ENCODE peak calls at places on chromosomes 1 and 21, in eight cellular contexts. One of them, this sample, is unnamed.

GRCh38 chr1:31308036-31308435 is 11.2 kb downstream of the ZCCHC17 start:
- DNase-seq in RWPE2: no peak
- DNase-seq in sigmoid colon: no peak
- DNase-seq in lower lobe of right lung: no peak
- DNase-seq in lower leg skin: no peak
- DNase-seq in WTC11: no peak
- DNase-seq in mesothelial cell of epicardium: no peak
- DNase-seq in heart left ventricle: no peak
- DNase-seq in this sample: no peak

GRCh38 chr1:227561303-227561702 is 2.1 kb upstream of the ZNF678 start:
- DNase-seq in RWPE2: no peak
- DNase-seq in sigmoid colon: no peak
- DNase-seq in lower lobe of right lung: no peak
- DNase-seq in lower leg skin: no peak
- DNase-seq in WTC11: no peak
- DNase-seq in mesothelial cell of epicardium: no peak
- DNase-seq in heart left ventricle: no peak
- DNase-seq in this sample: no peak

GRCh38 chr1:23817633-23818032 is 7.6 kb downstream of the HMGCL start:
- DNase-seq in RWPE2: no peak
- DNase-seq in sigmoid colon: no peak
- DNase-seq in lower lobe of right lung: no peak
- DNase-seq in lower leg skin: no peak
- DNase-seq in WTC11: no peak
- DNase-seq in mesothelial cell of epicardium: no peak
- DNase-seq in heart left ventricle: no peak
- DNase-seq in this sample: no peak

GRCh38 chr1:12184008-12184681 is 17.4 kb downstream of the TNFRSF1B start:
- DNase-seq in RWPE2: no peak
- DNase-seq in sigmoid colon: peak
- DNase-seq in lower lobe of right lung: peak
- DNase-seq in lower leg skin: peak
- DNase-seq in WTC11: no peak
- DNase-seq in mesothelial cell of epicardium: no peak
- DNase-seq in heart left ventricle: peak
- DNase-seq in this sample: peak

GRCh38 chr1:85585845-85586244 is 5.3 kb downstream of the CCN1 start:
- DNase-seq in RWPE2: no peak
- DNase-seq in sigmoid colon: no peak
- DNase-seq in lower lobe of right lung: no peak
- DNase-seq in lower leg skin: no peak
- DNase-seq in WTC11: no peak
- DNase-seq in mesothelial cell of epicardium: no peak
- DNase-seq in heart left ventricle: no peak
- DNase-seq in this sample: no peak

GRCh38 chr1:204455063-204455830 is 39.4 kb downstream of the PIK3C2B start:
- DNase-seq in RWPE2: no peak
- DNase-seq in sigmoid colon: no peak
- DNase-seq in lower lobe of right lung: no peak
- DNase-seq in lower leg skin: no peak
- DNase-seq in WTC11: peak
- DNase-seq in mesothelial cell of epicardium: no peak
- DNase-seq in heart left ventricle: no peak
- DNase-seq in this sample: peak

GRCh38 chr1:23211955-23212354 is 5.3 kb downstream of the HTR1D start:
- DNase-seq in RWPE2: no peak
- DNase-seq in sigmoid colon: no peak
- DNase-seq in lower lobe of right lung: no peak
- DNase-seq in lower leg skin: no peak
- DNase-seq in WTC11: no peak
- DNase-seq in mesothelial cell of epicardium: no peak
- DNase-seq in heart left ventricle: no peak
- DNase-seq in this sample: no peak

GRCh38 chr1:30572192-30572591 is 151.2 kb downstream of the MATN1 start:
- DNase-seq in RWPE2: no peak
- DNase-seq in sigmoid colon: no peak
- DNase-seq in lower lobe of right lung: no peak
- DNase-seq in lower leg skin: no peak
- DNase-seq in WTC11: no peak
- DNase-seq in mesothelial cell of epicardium: no peak
- DNase-seq in heart left ventricle: no peak
- DNase-seq in this sample: no peak

GRCh38 chr1:153922076-153922837 is 515 bp downstream of the GATAD2B start:
- DNase-seq in RWPE2: no peak
- DNase-seq in sigmoid colon: no peak
- DNase-seq in lower lobe of right lung: peak
- DNase-seq in lower leg skin: peak
- DNase-seq in WTC11: peak
- DNase-seq in mesothelial cell of epicardium: no peak
- DNase-seq in heart left ventricle: peak
- DNase-seq in this sample: no peak

GRCh38 chr1:210684466-210685294 is 356.0 kb downstream of the HHAT start:
- DNase-seq in RWPE2: no peak
- DNase-seq in sigmoid colon: no peak
- DNase-seq in lower lobe of right lung: no peak
- DNase-seq in lower leg skin: no peak
- DNase-seq in WTC11: no peak
- DNase-seq in mesothelial cell of epicardium: no peak
- DNase-seq in heart left ventricle: no peak
- DNase-seq in this sample: no peak

GRCh38 chr1:71526824-71527223 is 446.0 kb upstream of the ZRANB2 start:
- DNase-seq in RWPE2: no peak
- DNase-seq in sigmoid colon: no peak
- DNase-seq in lower lobe of right lung: no peak
- DNase-seq in lower leg skin: no peak
- DNase-seq in WTC11: no peak
- DNase-seq in mesothelial cell of epicardium: no peak
- DNase-seq in heart left ventricle: no peak
- DNase-seq in this sample: no peak

GRCh38 chr1:201350884-201351283 is 26.6 kb downstream of the TNNT2 start:
- DNase-seq in RWPE2: no peak
- DNase-seq in sigmoid colon: no peak
- DNase-seq in lower lobe of right lung: peak
- DNase-seq in lower leg skin: no peak
- DNase-seq in WTC11: peak
- DNase-seq in mesothelial cell of epicardium: no peak
- DNase-seq in heart left ventricle: peak
- DNase-seq in this sample: no peak

GRCh38 chr1:93489756-93490155 is 41.8 kb downstream of the FNBP1L start:
- DNase-seq in RWPE2: no peak
- DNase-seq in sigmoid colon: no peak
- DNase-seq in lower lobe of right lung: no peak
- DNase-seq in lower leg skin: no peak
- DNase-seq in WTC11: no peak
- DNase-seq in mesothelial cell of epicardium: no peak
- DNase-seq in heart left ventricle: no peak
- DNase-seq in this sample: no peak

GRCh38 chr1:12276225-12276624 is 46.4 kb downstream of the VPS13D start:
- DNase-seq in RWPE2: no peak
- DNase-seq in sigmoid colon: peak
- DNase-seq in lower lobe of right lung: no peak
- DNase-seq in lower leg skin: no peak
- DNase-seq in WTC11: peak
- DNase-seq in mesothelial cell of epicardium: no peak
- DNase-seq in heart left ventricle: no peak
- DNase-seq in this sample: peak

GRCh38 chr1:100862591-100862990 is 32.1 kb downstream of the EXTL2 start:
- DNase-seq in RWPE2: no peak
- DNase-seq in sigmoid colon: no peak
- DNase-seq in lower lobe of right lung: no peak
- DNase-seq in lower leg skin: no peak
- DNase-seq in WTC11: no peak
- DNase-seq in mesothelial cell of epicardium: no peak
- DNase-seq in heart left ventricle: no peak
- DNase-seq in this sample: no peak

GRCh38 chr1:112675728-112676381 is 1.4 kb downstream of the MOV10 start:
- DNase-seq in RWPE2: no peak
- DNase-seq in sigmoid colon: no peak
- DNase-seq in lower lobe of right lung: no peak
- DNase-seq in lower leg skin: no peak
- DNase-seq in WTC11: no peak
- DNase-seq in mesothelial cell of epicardium: no peak
- DNase-seq in heart left ventricle: no peak
- DNase-seq in this sample: no peak

GRCh38 chr1:68322837-68323687 is 90.7 kb upstream of the WLS start:
- DNase-seq in RWPE2: no peak
- DNase-seq in sigmoid colon: peak
- DNase-seq in lower lobe of right lung: no peak
- DNase-seq in lower leg skin: peak
- DNase-seq in WTC11: no peak
- DNase-seq in mesothelial cell of epicardium: no peak
- DNase-seq in heart left ventricle: no peak
- DNase-seq in this sample: no peak

GRCh38 chr1:230300322-230301301 is 125.5 kb downstream of the PGBD5 start:
- DNase-seq in RWPE2: no peak
- DNase-seq in sigmoid colon: peak
- DNase-seq in lower lobe of right lung: no peak
- DNase-seq in lower leg skin: no peak
- DNase-seq in WTC11: no peak
- DNase-seq in mesothelial cell of epicardium: no peak
- DNase-seq in heart left ventricle: no peak
- DNase-seq in this sample: no peak

GRCh38 chr1:213539464-213539863 is 448.3 kb upstream of the PROX1 start:
- DNase-seq in RWPE2: no peak
- DNase-seq in sigmoid colon: no peak
- DNase-seq in lower lobe of right lung: no peak
- DNase-seq in lower leg skin: no peak
- DNase-seq in WTC11: no peak
- DNase-seq in mesothelial cell of epicardium: no peak
- DNase-seq in heart left ventricle: no peak
- DNase-seq in this sample: no peak

GRCh38 chr21:32803651-32804050 is 32.1 kb upstream of the PAXBP1 start:
- DNase-seq in RWPE2: no peak
- DNase-seq in sigmoid colon: no peak
- DNase-seq in lower lobe of right lung: no peak
- DNase-seq in lower leg skin: no peak
- DNase-seq in WTC11: no peak
- DNase-seq in mesothelial cell of epicardium: no peak
- DNase-seq in heart left ventricle: no peak
- DNase-seq in this sample: no peak

GRCh38 chr1:167977245-167977644 is 40.4 kb upstream of the MPC2 start:
- DNase-seq in RWPE2: no peak
- DNase-seq in sigmoid colon: no peak
- DNase-seq in lower lobe of right lung: no peak
- DNase-seq in lower leg skin: no peak
- DNase-seq in WTC11: no peak
- DNase-seq in mesothelial cell of epicardium: no peak
- DNase-seq in heart left ventricle: no peak
- DNase-seq in this sample: no peak
- TF ChIP-seq CTCF in RWPE2: no peak
- TF ChIP-seq CTCF in sigmoid colon: no peak
- TF ChIP-seq CTCF in lower lobe of right lung: no peak
- TF ChIP-seq CTCF in lower leg skin: no peak
- TF ChIP-seq CTCF in WTC11: no peak
- TF ChIP-seq CTCF in mesothelial cell of epicardium: no peak
- TF ChIP-seq CTCF in heart left ventricle: no peak
- TF ChIP-seq CTCF in this sample: no peak

DNA sequence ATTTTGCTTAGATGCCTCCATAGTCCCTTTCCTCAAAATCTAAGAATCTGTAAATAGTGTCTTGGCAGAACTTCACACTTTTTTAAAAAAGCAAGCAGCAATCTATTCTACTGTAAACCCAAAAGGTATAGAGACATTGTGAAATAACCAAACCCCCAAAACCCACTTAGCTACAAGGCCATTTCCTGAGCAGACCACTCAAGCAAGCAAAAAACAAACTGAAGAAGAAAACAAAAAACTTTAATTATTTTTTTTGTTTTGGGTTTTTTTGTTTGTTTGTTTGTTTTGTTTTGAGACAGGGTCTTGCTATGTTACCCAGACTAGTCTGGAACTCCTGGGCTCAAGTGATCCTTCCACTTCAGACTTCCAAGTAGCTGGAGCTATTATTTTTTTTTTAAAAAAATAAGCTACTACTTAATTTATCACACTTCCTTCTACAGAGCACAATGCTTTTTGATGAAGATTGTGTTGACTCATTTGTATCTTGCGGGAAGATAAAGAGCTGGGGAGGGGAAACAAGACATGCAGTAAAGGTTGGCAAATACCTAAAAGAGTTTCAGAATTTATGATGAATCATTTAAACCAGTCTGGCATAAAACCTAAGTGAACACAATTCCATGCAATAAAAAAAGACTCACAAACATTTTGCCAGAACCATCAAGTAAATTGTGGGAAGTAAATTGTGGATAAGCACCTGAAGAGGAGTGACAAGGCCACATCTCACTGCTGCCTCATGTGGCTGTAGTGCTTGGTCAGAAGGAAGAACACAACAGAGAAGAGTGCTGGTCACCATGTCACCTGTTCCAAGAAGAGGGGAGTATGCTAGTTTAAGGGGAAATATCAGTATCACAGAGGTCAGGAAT is 2.7 kb upstream of the PTPN22 start:
- DNase-seq in RWPE2: no peak
- DNase-seq in sigmoid colon: no peak
- DNase-seq in lower lobe of right lung: no peak
- DNase-seq in lower leg skin: no peak
- DNase-seq in WTC11: no peak
- DNase-seq in mesothelial cell of epicardium: no peak
- DNase-seq in heart left ventricle: no peak
- DNase-seq in this sample: no peak
- TF ChIP-seq CTCF in RWPE2: peak
- TF ChIP-seq CTCF in sigmoid colon: no peak
- TF ChIP-seq CTCF in lower lobe of right lung: no peak
- TF ChIP-seq CTCF in lower leg skin: no peak
- TF ChIP-seq CTCF in WTC11: no peak
- TF ChIP-seq CTCF in mesothelial cell of epicardium: no peak
- TF ChIP-seq CTCF in heart left ventricle: no peak
- TF ChIP-seq CTCF in this sample: no peak

GRCh38 chr1:53727461-53727860 is 11.5 kb downstream of the GLIS1 start:
- DNase-seq in RWPE2: no peak
- DNase-seq in sigmoid colon: no peak
- DNase-seq in lower lobe of right lung: no peak
- DNase-seq in lower leg skin: no peak
- DNase-seq in WTC11: no peak
- DNase-seq in mesothelial cell of epicardium: no peak
- DNase-seq in heart left ventricle: no peak
- DNase-seq in this sample: no peak
- TF ChIP-seq CTCF in RWPE2: no peak
- TF ChIP-seq CTCF in sigmoid colon: no peak
- TF ChIP-seq CTCF in lower lobe of right lung: no peak
- TF ChIP-seq CTCF in lower leg skin: no peak
- TF ChIP-seq CTCF in WTC11: no peak
- TF ChIP-seq CTCF in mesothelial cell of epicardium: no peak
- TF ChIP-seq CTCF in heart left ventricle: no peak
- TF ChIP-seq CTCF in this sample: no peak

DNA sequence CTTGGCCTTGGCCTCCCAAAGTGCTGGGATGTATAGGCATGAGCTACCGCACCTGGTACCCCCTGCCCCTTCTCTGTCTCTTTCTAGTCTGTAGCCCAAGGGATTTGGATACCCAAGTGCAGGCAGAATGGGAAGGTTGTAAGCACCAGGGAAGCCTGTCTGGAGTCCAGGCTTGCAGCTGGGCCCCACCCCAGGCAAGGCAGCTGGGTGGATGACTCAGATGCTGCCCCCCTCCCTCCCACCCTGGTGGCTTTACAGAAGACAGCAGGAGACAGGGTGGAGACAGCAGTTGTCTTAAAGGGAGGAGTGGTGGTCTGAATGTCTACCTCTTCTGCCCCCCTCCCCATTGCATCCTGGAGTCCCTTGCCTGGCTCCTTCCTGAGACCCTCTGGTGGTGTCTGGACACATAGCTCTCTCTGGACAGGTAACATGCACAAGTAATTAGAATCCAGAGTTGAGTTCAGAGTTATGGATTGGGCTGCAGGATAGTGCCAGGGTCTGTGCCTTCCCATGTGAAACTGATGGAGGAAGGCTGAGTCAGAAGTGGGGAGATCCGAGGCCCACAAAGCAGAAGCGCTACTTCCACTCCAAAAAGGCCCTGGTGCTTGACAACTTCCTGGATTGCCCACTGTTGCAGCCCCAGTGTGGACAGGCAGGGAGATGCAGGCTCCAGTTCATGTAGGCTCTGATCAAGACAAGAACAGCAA is 5.1 kb downstream of the LMNA start:
- DNase-seq in RWPE2: no peak
- DNase-seq in sigmoid colon: peak
- DNase-seq in lower lobe of right lung: no peak
- DNase-seq in lower leg skin: no peak
- DNase-seq in WTC11: no peak
- DNase-seq in mesothelial cell of epicardium: no peak
- DNase-seq in heart left ventricle: peak
- DNase-seq in this sample: no peak
- TF ChIP-seq CTCF in RWPE2: no peak
- TF ChIP-seq CTCF in sigmoid colon: peak
- TF ChIP-seq CTCF in lower lobe of right lung: no peak
- TF ChIP-seq CTCF in lower leg skin: no peak
- TF ChIP-seq CTCF in WTC11: no peak
- TF ChIP-seq CTCF in mesothelial cell of epicardium: no peak
- TF ChIP-seq CTCF in heart left ventricle: no peak
- TF ChIP-seq CTCF in this sample: no peak